ENCODE peak calls at places on chromosomes 4 and X, in ten cellular contexts. S is stomach, J is upper lobe of left lung, P is ovary, Y is A549, L is tibial nerve, H is suprapubic skin, V is esophagus muscularis mucosa, I is SK-N-SH, K is sigmoid colon. U is an unnamed sample.

GRCh38 chr4:151940290-151940689 is 179.5 kb upstream of the GATB start:
- DNase-seq in P (no peak), Y (no peak), J (no peak), H (no peak), S (no peak), I (no peak), K (no peak), V (no peak), L (no peak), U (no peak)

GRCh38 chr4:88963817-88964216 is 93.2 kb downstream of the FAM13A start:
- DNase-seq in K (no peak), I (no peak), V (no peak), L (no peak), S (no peak), J (no peak), H (no peak), P (no peak), Y (peak), U (no peak)

GRCh38 chrX:66014560-66014959 is 25.3 kb downstream of the VSIG4 start:
- DNase-seq in I (no peak), H (no peak), V (no peak), K (no peak), P (no peak), L (no peak), S (no peak), J (no peak), Y (no peak), U (no peak)

GRCh38 chr4:139719381-139720101 is 53.9 kb downstream of the MGST2 start:
- DNase-seq in S (no peak), L (no peak), P (no peak), H (no peak), K (peak), Y (no peak), V (no peak), J (peak), I (no peak), U (no peak)

GRCh38 chrX:12981880-12982279 is 7.0 kb downstream of the TMSB4X start:
- DNase-seq in I (no peak), H (no peak), Y (no peak), V (no peak), P (no peak), K (no peak), J (no peak), L (no peak), S (no peak), U (no peak)

GRCh38 chr4:140099993-140100392 is 54.0 kb downstream of the MAML3 start:
- DNase-seq in Y (no peak), V (peak), S (no peak), L (no peak), J (no peak), K (peak), H (no peak), I (peak), P (no peak), U (peak)

GRCh38 chr4:1770791-1771231 is 22.3 kb upstream of the FGFR3 start:
- DNase-seq in J (no peak), I (no peak), S (no peak), H (no peak), P (no peak), L (no peak), Y (no peak), K (no peak), V (no peak), U (no peak)

GRCh38 chrX:20461576-20461975 is 194.9 kb upstream of the RPS6KA3 start:
- DNase-seq in Y (no peak), L (no peak), V (no peak), K (no peak), S (no peak), H (no peak), P (no peak), I (no peak), J (no peak), U (no peak)

GRCh38 chr4:74044676-74045075 is 6.2 kb upstream of the CXCL3 start:
- DNase-seq in I (no peak), P (no peak), V (no peak), J (no peak), S (no peak), H (no peak), L (no peak), Y (no peak), K (no peak), U (no peak)

GRCh38 chr4:102730968-102731533 is 29.7 kb downstream of the MANBA start:
- DNase-seq in V (no peak), Y (no peak), J (no peak), P (no peak), S (no peak), H (no peak), I (no peak), K (no peak), L (no peak), U (no peak)

GRCh38 chrX:134338527-134338926 is 101.5 kb downstream of the CCDC160 start:
- DNase-seq in H (no peak), S (no peak), L (no peak), P (no peak), Y (no peak), V (no peak), J (no peak), I (no peak), K (no peak), U (no peak)

GRCh38 chr4:150950657-150951056 is 64.4 kb downstream of the LRBA start:
- DNase-seq in H (no peak), J (no peak), K (no peak), V (no peak), S (no peak), P (no peak), Y (no peak), L (no peak), I (no peak), U (no peak)

GRCh38 chr4:5220028-5220427 is 168.7 kb downstream of the STK32B start:
- DNase-seq in J (no peak), K (no peak), P (no peak), I (no peak), L (no peak), V (no peak), H (no peak), S (no peak), Y (no peak), U (no peak)

GRCh38 chrX:110703641-110704040 is 92.0 kb downstream of the CHRDL1 start:
- DNase-seq in V (no peak), H (no peak), P (no peak), J (no peak), K (no peak), L (no peak), Y (no peak), S (no peak), I (no peak), U (no peak)

GRCh38 chr4:69497886-69498395 is 2.2 kb upstream of the UGT2B4 start:
- DNase-seq in S (no peak), Y (no peak), V (no peak), H (no peak), J (no peak), P (no peak), I (no peak), K (no peak), L (no peak), U (no peak)

GRCh38 chrX:53795583-53795982 is 109.1 kb upstream of the HUWE1 start:
- DNase-seq in H (no peak), S (no peak), P (no peak), L (no peak), I (no peak), K (no peak), J (no peak), V (no peak), Y (no peak), U (no peak)

GRCh38 chr4:147682755-147683154 is 1.2 kb downstream of the PRMT9 start:
- DNase-seq in P (no peak), Y (no peak), H (no peak), I (peak), K (no peak), V (no peak), L (no peak), S (no peak), J (no peak), U (no peak)

GRCh38 chrX:155745792-155746191 is 133.0 kb upstream of the TMLHE start:
- DNase-seq in S (peak), K (no peak), J (no peak), P (peak), H (no peak), I (no peak), L (no peak), Y (no peak), V (no peak), U (peak)

GRCh38 chrX:96182366-96182765 is 502.3 kb upstream of the DIAPH2 start:
- DNase-seq in V (no peak), P (no peak), I (peak), S (no peak), K (no peak), J (no peak), H (no peak), L (no peak), Y (no peak), U (peak)

GRCh38 chr4:68576272-68577100 is at the start of gene UGT2B17:
- DNase-seq in J (no peak), P (no peak), L (no peak), H (no peak), Y (no peak), V (no peak), K (no peak), I (no peak), S (no peak), U (no peak)

GRCh38 chr4:2337131-2337723 is 75.3 kb upstream of the MXD4 start:
- DNase-seq in H (no peak), P (no peak), V (no peak), Y (no peak), J (peak), L (no peak), S (no peak), I (no peak), K (peak), U (no peak)

GRCh38 chr4:182236186-182236585 is 7.0 kb upstream of the TENM3 start:
- DNase-seq in P (no peak), L (no peak), H (no peak), K (no peak), Y (no peak), S (no peak), J (no peak), I (no peak), V (no peak), U (no peak)

GRCh38 chr4:39308576-39308975 is 57.6 kb downstream of the RFC1 start:
- DNase-seq in H (no peak), J (no peak), L (no peak), K (no peak), V (no peak), S (no peak), P (no peak), Y (no peak), I (no peak), U (no peak)

GRCh38 chr4:8185280-8185679 is 13.8 kb upstream of the SH3TC1 start:
- DNase-seq in I (no peak), K (no peak), L (no peak), P (no peak), J (no peak), Y (no peak), V (no peak), H (no peak), S (no peak), U (no peak)

GRCh38 chr4:140611854-140612253 is 43.1 kb upstream of the UCP1 start:
- DNase-seq in V (no peak), Y (no peak), I (no peak), K (no peak), H (no peak), P (no peak), L (no peak), J (no peak), S (no peak), U (no peak)

GRCh38 chrX:66020578-66021406 is 19.1 kb downstream of the VSIG4 start:
- DNase-seq in Y (no peak), I (no peak), K (no peak), P (no peak), J (no peak), S (no peak), L (no peak), H (no peak), V (no peak), U (no peak)

DNA sequence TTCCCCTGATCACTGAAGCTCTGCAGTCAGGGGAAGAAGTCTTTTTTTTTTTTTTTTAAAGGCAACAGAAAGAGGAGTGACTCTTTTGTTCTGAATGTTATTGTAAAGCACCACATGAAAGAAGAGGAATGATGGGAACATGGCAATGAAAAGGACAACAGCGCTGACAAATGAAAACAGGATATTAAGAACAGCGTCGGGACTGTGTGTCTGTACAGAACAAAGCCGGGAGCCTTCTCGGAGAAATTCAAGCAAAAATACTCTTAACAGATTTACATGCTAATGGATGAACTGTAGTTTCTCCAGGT is 40.7 kb downstream of the MID1 start:
- DNase-seq in H (no peak), J (no peak), P (no peak), S (no peak), L (no peak), Y (no peak), I (no peak), K (no peak), V (no peak), U (no peak)
- TF ChIP-seq EP300 in H (no peak), J (no peak), P (no peak), S (no peak), L (no peak), Y (no peak), I (no peak), K (no peak), V (no peak), U (no peak)

DNA sequence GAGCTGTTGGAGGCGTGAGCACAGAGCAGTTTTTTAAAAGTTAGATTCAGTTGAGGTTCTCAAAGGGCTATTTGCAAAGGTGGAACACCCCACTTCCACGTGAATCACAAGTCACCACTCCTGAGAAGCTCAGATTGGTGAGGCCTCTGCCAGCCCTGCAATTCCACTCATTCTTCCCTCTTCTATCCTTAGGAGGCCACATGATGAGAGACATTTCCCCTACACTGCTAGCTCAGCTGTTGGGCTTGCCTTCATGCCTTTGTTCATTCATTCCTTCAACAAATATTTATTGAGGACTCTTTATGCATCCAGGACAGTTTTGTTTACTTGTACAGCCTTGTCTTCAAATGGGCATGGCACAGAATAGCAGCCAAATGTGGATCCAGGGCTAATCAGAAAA is 3.7 kb downstream of the SRPX2 start:
- DNase-seq in J (no peak), H (no peak), Y (no peak), K (no peak), V (no peak), S (no peak), L (no peak), I (no peak), P (no peak), U (no peak)
- TF ChIP-seq EP300 in J (no peak), H (no peak), Y (no peak), K (no peak), V (no peak), S (no peak), L (no peak), I (no peak), P (no peak), U (no peak)

GRCh38 chr4:109433281-109434006 is at the start of gene SEC24B:
- DNase-seq in K (peak), I (peak), L (peak), Y (peak), V (peak), P (peak), S (peak), J (peak), H (peak), U (peak)

GRCh38 chr4:109432676-109433075 is 939 bp upstream of the SEC24B start:
- DNase-seq in I (no peak), K (no peak), J (no peak), S (no peak), V (no peak), H (no peak), L (no peak), Y (no peak), P (no peak), U (no peak)

GRCh38 chr4:109425405-109425804 is 8.2 kb upstream of the SEC24B start:
- DNase-seq in J (no peak), L (no peak), P (no peak), Y (no peak), H (no peak), S (no peak), I (no peak), K (no peak), V (no peak), U (no peak)

GRCh38 chr4:109432203-109432602 is 1.4 kb upstream of the SEC24B start:
- DNase-seq in I (no peak), S (no peak), K (no peak), Y (no peak), L (no peak), H (no peak), P (no peak), V (no peak), J (no peak), U (no peak)

DNA sequence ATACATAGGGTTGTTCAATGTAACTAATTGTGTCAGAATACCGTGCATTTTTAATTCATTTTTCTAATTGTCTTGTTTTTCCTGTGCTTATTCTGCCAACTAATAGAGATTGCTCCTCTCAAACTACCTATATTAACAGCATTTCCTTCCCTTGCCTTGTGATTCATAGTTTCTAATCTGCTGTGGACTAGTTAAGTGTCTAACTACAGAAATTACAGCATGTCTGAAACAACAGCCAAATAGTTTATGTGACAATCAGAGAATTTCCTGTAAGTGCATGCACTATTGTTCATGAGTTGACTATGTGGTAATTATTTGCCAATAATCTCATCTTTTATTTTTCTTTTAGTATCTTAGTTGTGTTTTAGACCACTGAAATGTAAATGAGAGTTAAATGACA is 4.1 kb upstream of the SEC24B start:
- DNase-seq in Y (no peak), J (no peak), I (no peak), L (no peak), H (no peak), V (no peak), K (no peak), P (no peak), S (no peak), U (no peak)
- TF ChIP-seq EP300 in Y (no peak), J (no peak), I (no peak), L (no peak), H (no peak), V (no peak), K (no peak), P (no peak), S (no peak), U (no peak)

GRCh38 chrX:115284877-115285276 is 4.6 kb upstream of the LUZP4 start:
- DNase-seq in K (no peak), H (no peak), P (no peak), L (no peak), J (no peak), S (no peak), V (no peak), I (no peak), Y (no peak), U (no peak)
- TF ChIP-seq EP300 in K (no peak), H (no peak), P (no peak), L (no peak), J (no peak), S (no peak), V (no peak), I (no peak), Y (no peak), U (no peak)